ENCODE peak calls at places on chromosomes 7 and 10, in nine cellular contexts. One of them, this sample, is unnamed.

GRCh38 chr7:151094675-151095074 is 8.4 kb downstream of the AGAP3 start:
- DNase-seq in body of pancreas: no peak
- DNase-seq in uterus: no peak
- DNase-seq in left ventricle myocardium inferior: no peak
- DNase-seq in pancreas: no peak
- DNase-seq in epithelial cell of esophagus: no peak
- DNase-seq in tibial nerve: no peak
- DNase-seq in fibroblast of lung: peak; percentile 46
- DNase-seq in GM23338: no peak
- DNase-seq in this sample: no peak

GRCh38 chr10:73339436-73339835 is 19.2 kb downstream of the CFAP70 start:
- DNase-seq in body of pancreas: no peak
- DNase-seq in uterus: no peak
- DNase-seq in left ventricle myocardium inferior: no peak
- DNase-seq in pancreas: no peak
- DNase-seq in epithelial cell of esophagus: no peak
- DNase-seq in tibial nerve: no peak
- DNase-seq in fibroblast of lung: no peak
- DNase-seq in GM23338: no peak
- DNase-seq in this sample: no peak

GRCh38 chr7:150381096-150381495 is 2.0 kb downstream of the ZNF775 start:
- DNase-seq in body of pancreas: no peak
- DNase-seq in uterus: no peak
- DNase-seq in left ventricle myocardium inferior: no peak
- DNase-seq in pancreas: no peak
- DNase-seq in epithelial cell of esophagus: no peak
- DNase-seq in tibial nerve: no peak
- DNase-seq in fibroblast of lung: no peak
- DNase-seq in GM23338: no peak
- DNase-seq in this sample: no peak

GRCh38 chr7:46139079-46139478 is 218.0 kb upstream of the IGFBP3 start:
- DNase-seq in body of pancreas: no peak
- DNase-seq in uterus: no peak
- DNase-seq in left ventricle myocardium inferior: no peak
- DNase-seq in pancreas: no peak
- DNase-seq in epithelial cell of esophagus: peak; percentile 90
- DNase-seq in tibial nerve: no peak
- DNase-seq in fibroblast of lung: peak; percentile 96
- DNase-seq in GM23338: no peak
- DNase-seq in this sample: no peak

GRCh38 chr7:39624935-39625694 is 1.7 kb downstream of the RALA start:
- DNase-seq in body of pancreas: no peak
- DNase-seq in uterus: no peak
- DNase-seq in left ventricle myocardium inferior: no peak
- DNase-seq in pancreas: no peak
- DNase-seq in epithelial cell of esophagus: no peak
- DNase-seq in tibial nerve: no peak
- DNase-seq in fibroblast of lung: no peak
- DNase-seq in GM23338: no peak
- DNase-seq in this sample: no peak

GRCh38 chr7:28556036-28556435 is 143.7 kb downstream of the CREB5 start:
- DNase-seq in body of pancreas: no peak
- DNase-seq in uterus: no peak
- DNase-seq in left ventricle myocardium inferior: no peak
- DNase-seq in pancreas: no peak
- DNase-seq in epithelial cell of esophagus: no peak
- DNase-seq in tibial nerve: no peak
- DNase-seq in fibroblast of lung: no peak
- DNase-seq in GM23338: no peak
- DNase-seq in this sample: no peak

GRCh38 chr10:30219977-30220751 is 128.9 kb downstream of the MTPAP start:
- DNase-seq in body of pancreas: no peak
- DNase-seq in uterus: no peak
- DNase-seq in left ventricle myocardium inferior: no peak
- DNase-seq in pancreas: no peak
- DNase-seq in epithelial cell of esophagus: peak; percentile 85
- DNase-seq in tibial nerve: peak; percentile 13
- DNase-seq in fibroblast of lung: peak; percentile 39
- DNase-seq in GM23338: no peak
- DNase-seq in this sample: no peak

GRCh38 chr10:90414926-90415325 is 442.9 kb downstream of the HTR7 start:
- DNase-seq in body of pancreas: no peak
- DNase-seq in uterus: no peak
- DNase-seq in left ventricle myocardium inferior: no peak
- DNase-seq in pancreas: no peak
- DNase-seq in epithelial cell of esophagus: no peak
- DNase-seq in tibial nerve: no peak
- DNase-seq in fibroblast of lung: no peak
- DNase-seq in GM23338: no peak
- DNase-seq in this sample: no peak

GRCh38 chr10:133462512-133463305 is 9.0 kb downstream of the SCART1 start:
- DNase-seq in body of pancreas: no peak
- DNase-seq in uterus: no peak
- DNase-seq in left ventricle myocardium inferior: no peak
- DNase-seq in pancreas: no peak
- DNase-seq in epithelial cell of esophagus: no peak
- DNase-seq in tibial nerve: no peak
- DNase-seq in fibroblast of lung: no peak
- DNase-seq in GM23338: no peak
- DNase-seq in this sample: peak; percentile 44

GRCh38 chr7:75878312-75878768 is 494 bp upstream of the RHBDD2 start:
- DNase-seq in body of pancreas: no peak
- DNase-seq in uterus: no peak
- DNase-seq in left ventricle myocardium inferior: no peak
- DNase-seq in pancreas: no peak
- DNase-seq in epithelial cell of esophagus: no peak
- DNase-seq in tibial nerve: no peak
- DNase-seq in fibroblast of lung: no peak
- DNase-seq in GM23338: no peak
- DNase-seq in this sample: no peak

GRCh38 chr10:99872367-99873162 is 90.1 kb downstream of the ABCC2 start:
- DNase-seq in body of pancreas: no peak
- DNase-seq in uterus: no peak
- DNase-seq in left ventricle myocardium inferior: no peak
- DNase-seq in pancreas: no peak
- DNase-seq in epithelial cell of esophagus: peak; percentile 14
- DNase-seq in tibial nerve: no peak
- DNase-seq in fibroblast of lung: peak; percentile 53
- DNase-seq in GM23338: no peak
- DNase-seq in this sample: no peak

GRCh38 chr10:6780008-6780677 is 200.1 kb upstream of the PRKCQ start:
- DNase-seq in body of pancreas: no peak
- DNase-seq in uterus: no peak
- DNase-seq in left ventricle myocardium inferior: no peak
- DNase-seq in pancreas: no peak
- DNase-seq in epithelial cell of esophagus: no peak
- DNase-seq in tibial nerve: no peak
- DNase-seq in fibroblast of lung: no peak
- DNase-seq in GM23338: no peak
- DNase-seq in this sample: no peak

GRCh38 chr10:25113231-25114035 is 61.4 kb upstream of the GPR158 start:
- DNase-seq in body of pancreas: peak; percentile 85
- DNase-seq in uterus: peak; percentile 46
- DNase-seq in left ventricle myocardium inferior: peak; percentile 61
- DNase-seq in pancreas: peak; percentile 82
- DNase-seq in epithelial cell of esophagus: peak; percentile 79
- DNase-seq in tibial nerve: peak; percentile 81
- DNase-seq in fibroblast of lung: peak; percentile 72
- DNase-seq in GM23338: peak; percentile 97
- DNase-seq in this sample: peak; percentile 68

GRCh38 chr7:127158659-127159058 is 94.1 kb downstream of the GRM8 start:
- DNase-seq in body of pancreas: no peak
- DNase-seq in uterus: no peak
- DNase-seq in left ventricle myocardium inferior: no peak
- DNase-seq in pancreas: no peak
- DNase-seq in epithelial cell of esophagus: peak; percentile 4
- DNase-seq in tibial nerve: no peak
- DNase-seq in fibroblast of lung: no peak
- DNase-seq in GM23338: peak; percentile 67
- DNase-seq in this sample: no peak

GRCh38 chr7:140010194-140010895 is 52.4 kb downstream of the PARP12 start:
- DNase-seq in body of pancreas: no peak
- DNase-seq in uterus: no peak
- DNase-seq in left ventricle myocardium inferior: no peak
- DNase-seq in pancreas: no peak
- DNase-seq in epithelial cell of esophagus: no peak
- DNase-seq in tibial nerve: no peak
- DNase-seq in fibroblast of lung: no peak
- DNase-seq in GM23338: no peak
- DNase-seq in this sample: no peak

DNA sequence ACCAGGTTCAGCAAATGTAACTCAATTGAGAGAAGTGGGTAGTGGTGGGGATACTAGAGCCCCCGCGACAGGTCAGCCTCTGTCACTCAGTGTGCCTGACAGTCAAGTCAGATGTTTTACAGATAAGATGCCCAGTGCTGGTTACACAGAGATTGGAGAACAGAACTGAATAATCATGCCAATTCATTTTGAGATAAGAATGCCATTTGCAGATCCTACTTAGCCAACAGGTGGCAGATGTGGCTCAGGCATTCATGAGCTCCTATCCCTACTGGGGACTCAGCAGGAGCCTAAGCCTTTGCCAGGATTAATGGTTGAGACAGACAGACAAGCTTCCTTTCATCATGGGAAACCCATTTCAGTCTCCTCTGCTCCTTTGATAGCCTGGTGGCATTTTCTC is 137.8 kb downstream of the MAPK8 start:
- DNase-seq in body of pancreas: peak; percentile 17
- DNase-seq in uterus: no peak
- DNase-seq in left ventricle myocardium inferior: no peak
- DNase-seq in pancreas: no peak
- DNase-seq in epithelial cell of esophagus: peak; percentile 72
- DNase-seq in tibial nerve: no peak
- DNase-seq in fibroblast of lung: peak; percentile 27
- DNase-seq in GM23338: peak; percentile 60
- DNase-seq in this sample: no peak
- TF ChIP-seq CTCF in body of pancreas: peak; percentile 31
- TF ChIP-seq CTCF in uterus: no peak
- TF ChIP-seq CTCF in left ventricle myocardium inferior: peak; percentile 48
- TF ChIP-seq CTCF in pancreas: no peak
- TF ChIP-seq CTCF in epithelial cell of esophagus: peak; percentile 73
- TF ChIP-seq CTCF in tibial nerve: no peak
- TF ChIP-seq CTCF in fibroblast of lung: no peak
- TF ChIP-seq CTCF in GM23338: peak; percentile 69
- TF ChIP-seq CTCF in this sample: no peak

GRCh38 chr10:103849880-103850571 is 5.3 kb downstream of the SH3PXD2A start:
- DNase-seq in body of pancreas: no peak
- DNase-seq in uterus: no peak
- DNase-seq in left ventricle myocardium inferior: no peak
- DNase-seq in pancreas: no peak
- DNase-seq in epithelial cell of esophagus: peak; percentile 90
- DNase-seq in tibial nerve: no peak
- DNase-seq in fibroblast of lung: peak; percentile 94
- DNase-seq in GM23338: no peak
- DNase-seq in this sample: peak; percentile 58
- H3K4me3 ChIP-seq in body of pancreas: no peak overlapping the region
- H3K4me3 ChIP-seq in uterus: no peak overlapping the region
- H3K4me3 ChIP-seq in left ventricle myocardium inferior: peak overlapping the region; percentile 14
- H3K4me3 ChIP-seq in pancreas: no peak overlapping the region
- H3K4me3 ChIP-seq in epithelial cell of esophagus: peak overlapping the region; percentile 21
- H3K4me3 ChIP-seq in tibial nerve: peak overlapping the region; percentile 4
- H3K4me3 ChIP-seq in fibroblast of lung: peak overlapping the region; percentile 2
- H3K4me3 ChIP-seq in GM23338: no peak overlapping the region
- H3K4me3 ChIP-seq in this sample: no peak overlapping the region

GRCh38 chr7:64642046-64642445 is 23.9 kb upstream of the ZNF107 start:
- DNase-seq in body of pancreas: no peak
- DNase-seq in uterus: no peak
- DNase-seq in left ventricle myocardium inferior: no peak
- DNase-seq in pancreas: no peak
- DNase-seq in epithelial cell of esophagus: peak; percentile 62
- DNase-seq in tibial nerve: no peak
- DNase-seq in fibroblast of lung: no peak
- DNase-seq in GM23338: no peak
- DNase-seq in this sample: no peak

GRCh38 chr7:64638822-64639221 is 27.1 kb upstream of the ZNF107 start:
- DNase-seq in body of pancreas: no peak
- DNase-seq in uterus: no peak
- DNase-seq in left ventricle myocardium inferior: no peak
- DNase-seq in pancreas: no peak
- DNase-seq in epithelial cell of esophagus: peak; percentile 87
- DNase-seq in tibial nerve: no peak
- DNase-seq in fibroblast of lung: no peak
- DNase-seq in GM23338: no peak
- DNase-seq in this sample: no peak

GRCh38 chr7:64640504-64640903 is 25.4 kb upstream of the ZNF107 start:
- DNase-seq in body of pancreas: no peak
- DNase-seq in uterus: no peak
- DNase-seq in left ventricle myocardium inferior: no peak
- DNase-seq in pancreas: no peak
- DNase-seq in epithelial cell of esophagus: no peak
- DNase-seq in tibial nerve: no peak
- DNase-seq in fibroblast of lung: no peak
- DNase-seq in GM23338: no peak
- DNase-seq in this sample: no peak

GRCh38 chr7:64637521-64638445 is 28.1 kb upstream of the ZNF107 start:
- DNase-seq in body of pancreas: no peak
- DNase-seq in uterus: no peak
- DNase-seq in left ventricle myocardium inferior: no peak
- DNase-seq in pancreas: no peak
- DNase-seq in epithelial cell of esophagus: peak; percentile 43
- DNase-seq in tibial nerve: no peak
- DNase-seq in fibroblast of lung: no peak
- DNase-seq in GM23338: no peak
- DNase-seq in this sample: no peak

DNA sequence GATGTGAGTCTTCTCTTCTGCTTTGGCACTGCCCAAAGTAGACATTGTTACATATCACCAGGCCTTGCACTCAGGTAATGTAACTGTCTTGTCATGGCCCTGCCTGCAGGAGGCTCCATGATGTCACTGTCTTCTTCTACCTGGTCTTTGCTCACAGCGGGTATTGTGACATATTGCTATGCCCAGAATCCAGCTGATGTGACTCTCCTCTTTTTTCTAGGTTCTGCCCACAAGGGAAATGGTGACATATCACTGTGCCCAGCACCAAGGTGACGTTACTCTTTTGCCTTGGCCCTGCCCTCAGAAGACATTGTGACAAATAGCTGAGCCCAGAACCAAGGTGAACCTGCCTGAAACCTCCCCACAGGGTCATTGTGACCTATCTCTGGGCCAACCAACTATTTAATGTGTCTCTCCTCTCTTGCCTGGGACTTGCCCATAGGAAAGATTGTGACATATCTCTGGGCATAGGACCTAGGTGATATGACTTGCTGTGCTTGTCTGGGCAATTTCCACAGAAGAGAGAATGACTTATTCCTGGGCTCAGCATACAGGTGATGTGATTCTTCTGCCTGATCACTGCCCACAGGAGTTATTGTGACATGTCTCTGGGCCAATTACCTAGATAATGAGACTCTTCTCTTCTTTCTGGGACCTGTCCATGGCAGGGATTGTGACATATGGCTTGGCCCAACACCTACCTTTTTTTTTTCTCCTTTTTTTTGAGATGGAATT is 26.5 kb upstream of the ZNF107 start:
- DNase-seq in body of pancreas: no peak
- DNase-seq in uterus: no peak
- DNase-seq in left ventricle myocardium inferior: no peak
- DNase-seq in pancreas: no peak
- DNase-seq in epithelial cell of esophagus: peak; percentile 79
- DNase-seq in tibial nerve: no peak
- DNase-seq in fibroblast of lung: no peak
- DNase-seq in GM23338: no peak
- DNase-seq in this sample: no peak
- TF ChIP-seq CTCF in body of pancreas: no peak
- TF ChIP-seq CTCF in uterus: no peak
- TF ChIP-seq CTCF in left ventricle myocardium inferior: no peak
- TF ChIP-seq CTCF in pancreas: no peak
- TF ChIP-seq CTCF in epithelial cell of esophagus: no peak
- TF ChIP-seq CTCF in tibial nerve: no peak
- TF ChIP-seq CTCF in fibroblast of lung: no peak
- TF ChIP-seq CTCF in GM23338: peak; percentile 39
- TF ChIP-seq CTCF in this sample: no peak

GRCh38 chr7:84790873-84791272 is 396.0 kb downstream of the SEMA3D start:
- DNase-seq in body of pancreas: no peak
- DNase-seq in uterus: no peak
- DNase-seq in left ventricle myocardium inferior: no peak
- DNase-seq in pancreas: no peak
- DNase-seq in epithelial cell of esophagus: no peak
- DNase-seq in tibial nerve: no peak
- DNase-seq in fibroblast of lung: peak; percentile 18
- DNase-seq in GM23338: no peak
- DNase-seq in this sample: no peak
- H3K4me3 ChIP-seq in body of pancreas: no peak overlapping the region
- H3K4me3 ChIP-seq in uterus: no peak overlapping the region
- H3K4me3 ChIP-seq in left ventricle myocardium inferior: no peak overlapping the region
- H3K4me3 ChIP-seq in pancreas: no peak overlapping the region
- H3K4me3 ChIP-seq in epithelial cell of esophagus: no peak overlapping the region
- H3K4me3 ChIP-seq in tibial nerve: no peak overlapping the region
- H3K4me3 ChIP-seq in fibroblast of lung: no peak overlapping the region
- H3K4me3 ChIP-seq in GM23338: no peak overlapping the region
- H3K4me3 ChIP-seq in this sample: no peak overlapping the region

This sample was measured in tibial artery.